ENCODE peak calls at places on chromosomes 13 and 19, in ten cellular contexts. T is stimulated activated CD4-positive, alpha-beta T cell treated with anti-CD3 and anti-CD28 coated beads, Interleukin-1b, Interleukin-23, amount 100 ng/mL, for 24 hours; F is uterus; I is endodermal cell; Y is sciatic nerve; A is progenitor cell of endocrine pancreas; Q is hypothalamus; R is activated CD4-positive, alpha-beta T cell treated with anti-CD3 and anti-CD28 coated beads, Interleukin-2, amount 10 ng/mL, durations not matched to agents 7 days and 5 days; D is NCI-H1105 treated with DMSO at 0.1 percent for 48 hours; L is mucosa of gallbladder. P is an unnamed sample.

GRCh38 chr13:34577051-34577450 is 365.0 kb upstream of the NBEA start:
- DNase-seq in L (no peak), R (no peak), F (no peak), D (no peak), Y (no peak), A (no peak), Q (no peak), I (no peak), T (no peak), P (no peak)

GRCh38 chr19:9431475-9431874 is 3.9 kb downstream of the ZNF266 start:
- DNase-seq in L (peak), A (peak), Y (no peak), T (no peak), R (peak), I (peak), F (no peak), Q (peak), D (no peak), P (peak)

GRCh38 chr13:113413178-113413897 is 40.0 kb downstream of the ADPRHL1 start:
- DNase-seq in A (no peak), L (no peak), T (no peak), F (no peak), D (no peak), I (no peak), R (no peak), Y (no peak), Q (no peak), P (no peak)

GRCh38 chr13:75841905-75842304 is 205.8 kb downstream of the LMO7 start:
- DNase-seq in Y (no peak), R (no peak), A (no peak), L (no peak), Q (no peak), T (no peak), I (no peak), F (no peak), D (no peak), P (no peak)

GRCh38 chr13:53408847-53409568 is 380.4 kb downstream of the OLFM4 start:
- DNase-seq in L (no peak), T (no peak), A (no peak), I (no peak), D (no peak), Q (no peak), Y (no peak), R (no peak), F (no peak), P (no peak)

GRCh38 chr13:44932850-44933251 is 56.4 kb downstream of the NUFIP1 start:
- DNase-seq in F (no peak), L (no peak), D (no peak), Y (no peak), T (no peak), R (no peak), A (no peak), Q (no peak), I (peak), P (no peak)

GRCh38 chr19:9862897-9863296 is 27.8 kb downstream of the PIN1 start:
- DNase-seq in L (no peak), A (no peak), T (no peak), D (no peak), R (peak), Y (no peak), Q (no peak), I (no peak), F (no peak), P (no peak)

GRCh38 chr19:3607398-3608078 is 863 bp upstream of the TBXA2R start:
- DNase-seq in R (no peak), Y (no peak), Q (no peak), L (no peak), D (no peak), A (no peak), T (no peak), I (peak), F (peak), P (no peak)

GRCh38 chr13:98171806-98172569 is 5.1 kb downstream of the RNF113B start:
- DNase-seq in D (no peak), R (no peak), Q (peak), A (no peak), T (no peak), F (peak), Y (no peak), I (peak), L (peak), P (peak)

GRCh38 chr19:37333457-37333856 is 37.4 kb upstream of the ZNF527 start:
- DNase-seq in Q (no peak), I (no peak), D (no peak), F (no peak), L (no peak), T (no peak), R (no peak), Y (no peak), A (no peak), P (no peak)

GRCh38 chr13:74620711-74621110 is 486.5 kb upstream of the KLF12 start:
- DNase-seq in D (no peak), F (no peak), Y (no peak), T (no peak), L (no peak), Q (no peak), I (no peak), A (no peak), R (no peak), P (no peak)

GRCh38 chr19:33394006-33394722 is 20.7 kb downstream of the CEBPG start:
- DNase-seq in A (no peak), L (no peak), R (no peak), T (no peak), I (no peak), F (peak), D (no peak), Q (no peak), Y (peak), P (no peak)

GRCh38 chr19:28292822-28293500 is 920.0 kb downstream of the UQCRFS1 start:
- DNase-seq in D (peak), F (no peak), T (no peak), Y (no peak), I (peak), L (no peak), R (no peak), Q (no peak), A (no peak), P (no peak)

GRCh38 chr19:12789098-12789903 is 2.0 kb upstream of the JUNB start:
- DNase-seq in T (no peak), I (no peak), F (no peak), A (no peak), R (no peak), Y (peak), D (no peak), Q (no peak), L (no peak), P (no peak)

GRCh38 chr19:41871573-41872383 is 5.3 kb upstream of the CD79A start:
- DNase-seq in Y (no peak), I (peak), R (peak), T (no peak), A (no peak), F (no peak), L (no peak), Q (no peak), D (no peak), P (no peak)

GRCh38 chr13:24340608-24340955 is 31.2 kb downstream of the C1QTNF9 start:
- DNase-seq in Q (no peak), A (no peak), D (no peak), T (no peak), F (no peak), I (no peak), Y (no peak), L (no peak), R (no peak), P (no peak)

GRCh38 chr13:41156611-41157010 is 24.0 kb upstream of the KBTBD6 start:
- DNase-seq in T (no peak), Y (no peak), D (no peak), I (no peak), R (no peak), A (no peak), F (no peak), Q (no peak), L (no peak), P (no peak)

P was measured in testis.